ENCODE peak calls at places on chromosomes 13 and 19, in four cellular contexts. M is ovary, T is uterus, L is body of pancreas. A is an unnamed sample.

GRCh38 chr13:89688908-89689307 is 1658.6 kb upstream of the MIR17HG start:
- DNase-seq in M (no peak), L (no peak), T (no peak), A (no peak)

GRCh38 chr13:75139291-75139690 is 342.7 kb downstream of the TBC1D4 start:
- DNase-seq in T (no peak), L (no peak), M (no peak), A (no peak)

GRCh38 chr13:43596924-43597598 is 189.7 kb downstream of the ENOX1 start:
- DNase-seq in T (no peak), M (no peak), L (no peak), A (no peak)

GRCh38 chr13:45310341-45311138 is 30.4 kb downstream of the TPT1 start:
- DNase-seq in T (no peak), M (no peak), L (no peak), A (no peak)

GRCh38 chr13:109704771-109705628 is 81.4 kb downstream of the IRS2 start:
- DNase-seq in L (peak; percentile 64), T (peak; percentile 26), M (no peak), A (no peak)

GRCh38 chr13:95707442-95708389 is 30.8 kb downstream of the DNAJC3 start:
- DNase-seq in L (peak; percentile 13), M (no peak), T (no peak), A (no peak)

GRCh38 chr19:58059003-58059671 is at the start of gene ZNF135:
- DNase-seq in T (peak; percentile 89), M (peak; percentile 94), L (peak; percentile 86), A (no peak)

GRCh38 chr19:10449037-10449436 is 28.7 kb downstream of the PDE4A start:
- DNase-seq in L (no peak), M (no peak), T (no peak), A (no peak)

GRCh38 chr13:79999601-80000000 is 341.3 kb downstream of the SPRY2 start:
- DNase-seq in T (no peak), M (no peak), L (no peak), A (no peak)

GRCh38 chr13:35630551-35631275 is 154.2 kb upstream of the MAB21L1 start:
- DNase-seq in M (no peak), L (peak; percentile 11), T (no peak), A (peak; percentile 33)

GRCh38 chr19:35144600-35145436 is 1.8 kb downstream of the FXYD7 start:
- DNase-seq in M (peak; percentile 34), T (no peak), L (peak; percentile 51), A (peak; percentile 52)

DNA sequence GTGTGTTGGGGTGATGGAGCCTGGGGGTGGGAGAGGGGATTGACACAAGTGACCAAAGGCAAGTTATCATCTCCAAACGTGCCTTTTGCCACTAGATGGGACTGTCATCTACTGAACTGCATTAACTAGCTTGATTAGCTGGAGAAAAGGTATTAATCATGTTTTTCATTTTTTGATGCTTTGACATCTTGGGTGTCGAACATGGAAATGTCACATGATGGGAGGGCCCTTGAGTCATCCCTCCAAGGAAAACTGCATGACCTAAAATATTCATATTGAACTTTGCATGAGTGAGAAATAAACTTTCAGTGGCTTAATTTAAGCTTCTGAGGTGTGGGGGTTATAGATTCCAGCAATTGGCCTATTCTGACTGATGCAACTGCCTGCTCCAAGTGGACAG is 73.3 kb downstream of the ALOX5AP start:
- DNase-seq in M (no peak), L (no peak), T (no peak), A (no peak)
- TF ChIP-seq POLR2A in M (no peak), L (no peak), T (no peak), A (no peak)

GRCh38 chr19:40393894-40394815 is 4.2 kb upstream of the HIPK4 start:
- DNase-seq in L (no peak), T (no peak), M (no peak), A (no peak)
- TF ChIP-seq POLR2A in L (no peak), T (no peak), M (no peak), A (no peak)

GRCh38 chr19:16447015-16447384 is 24.8 kb downstream of the EPS15L1 start:
- DNase-seq in T (peak; percentile 76), M (peak; percentile 69), L (peak; percentile 72), A (peak; percentile 94)
- TF ChIP-seq POLR2A in T (no peak), M (no peak), L (no peak), A (peak; percentile 63)

DNA sequence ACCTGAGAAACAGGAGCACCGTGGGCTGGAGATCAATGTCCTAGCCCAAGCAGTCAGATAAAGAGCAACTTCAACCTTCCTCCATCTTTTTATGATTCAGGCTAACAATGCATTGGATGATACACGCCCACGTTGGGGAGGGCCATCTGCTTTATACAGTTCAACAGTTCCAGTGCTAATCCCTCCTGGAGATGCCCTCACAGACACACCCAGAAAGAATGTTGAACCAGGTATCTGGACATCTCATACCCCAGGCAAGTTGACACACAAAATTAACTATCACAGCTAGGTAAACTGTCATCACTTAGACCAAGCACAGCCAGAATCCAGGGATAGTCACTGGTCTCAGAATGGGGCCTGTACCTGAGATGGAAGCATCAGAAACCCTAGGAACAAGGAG is 20.6 kb upstream of the SERPINE3 start:
- DNase-seq in T (no peak), M (no peak), L (no peak), A (no peak)
- TF ChIP-seq POLR2A in T (no peak), M (no peak), L (no peak), A (no peak)

GRCh38 chr19:8361921-8362793 is 1.8 kb upstream of the ANGPTL4 start:
- DNase-seq in M (peak; percentile 76), T (peak; percentile 88), L (peak; percentile 99), A (peak; percentile 73)
- TF ChIP-seq POLR2A in M (no peak), T (peak; percentile 27), L (no peak), A (peak; percentile 33)

DNA sequence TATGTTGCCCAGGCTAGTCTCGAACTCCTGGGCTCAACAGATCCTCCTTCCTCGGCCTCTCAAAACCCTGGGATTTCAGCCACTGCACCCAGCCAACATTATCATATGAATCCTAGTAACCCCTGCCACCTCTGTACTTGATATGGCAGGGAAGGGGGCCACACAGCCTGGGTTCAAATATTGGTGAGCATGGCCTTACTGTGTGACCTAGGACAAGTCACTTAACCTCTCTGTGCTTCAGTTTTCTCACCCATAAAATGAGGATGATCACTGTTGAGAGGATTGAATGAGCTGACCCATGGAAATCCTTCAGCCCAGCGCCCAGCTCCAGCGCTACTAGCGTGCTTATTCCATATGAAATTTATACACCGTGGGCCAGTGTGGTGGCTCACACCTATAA is 3.6 kb upstream of the COMP start:
- DNase-seq in L (no peak), T (no peak), M (no peak), A (no peak)
- TF ChIP-seq POLR2A in L (no peak), T (no peak), M (no peak), A (no peak)

GRCh38 chr19:1605236-1606137 is at the start of gene UQCR11:
- DNase-seq in L (peak; percentile 97), T (peak; percentile 96), M (peak; percentile 94), A (peak; percentile 97)
- TF ChIP-seq POLR2A in L (no peak), T (peak; percentile 52), M (peak; percentile 12), A (peak; percentile 54)

DNA sequence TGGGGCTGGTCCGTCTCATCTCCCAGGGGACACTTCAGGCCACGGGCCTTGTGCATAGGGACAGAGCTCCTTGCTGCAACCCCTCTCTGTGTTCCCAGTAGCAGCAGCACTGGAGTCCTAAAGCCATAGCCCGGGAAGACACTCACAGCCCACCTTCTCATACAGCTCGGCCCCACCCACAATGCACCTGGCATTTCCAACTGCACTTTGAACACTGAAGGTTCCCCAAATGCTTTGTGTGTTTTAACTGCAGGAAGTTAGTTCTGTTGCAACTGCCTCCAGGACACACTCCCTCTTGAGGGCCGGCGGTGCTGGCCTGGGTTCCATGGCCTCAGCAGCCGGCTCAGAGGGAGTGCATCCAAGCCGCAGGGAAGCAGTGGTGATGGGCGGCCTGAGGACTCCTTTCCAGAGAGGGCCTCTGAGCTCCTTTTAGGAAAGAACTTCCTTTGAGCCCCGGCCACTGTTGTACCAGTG is 22.7 kb upstream of the TMEM255B start:
- DNase-seq in M (no peak), T (no peak), L (no peak), A (no peak)
- TF ChIP-seq POLR2A in M (no peak), T (no peak), L (no peak), A (no peak)

GRCh38 chr19:986083-986482 is 1.9 kb downstream of the WDR18 start:
- DNase-seq in T (no peak), L (no peak), M (no peak), A (no peak)

GRCh38 chr19:982567-983170 is 1.5 kb upstream of the WDR18 start:
- DNase-seq in T (peak; percentile 46), M (peak; percentile 86), L (peak; percentile 65), A (peak; percentile 81)

GRCh38 chr19:988081-988480 is 3.9 kb downstream of the WDR18 start:
- DNase-seq in T (no peak), L (no peak), M (no peak), A (no peak)

GRCh38 chr19:980133-980998 is 3.8 kb upstream of the WDR18 start:
- DNase-seq in M (no peak), L (peak; percentile 37), T (no peak), A (no peak)

DNA sequence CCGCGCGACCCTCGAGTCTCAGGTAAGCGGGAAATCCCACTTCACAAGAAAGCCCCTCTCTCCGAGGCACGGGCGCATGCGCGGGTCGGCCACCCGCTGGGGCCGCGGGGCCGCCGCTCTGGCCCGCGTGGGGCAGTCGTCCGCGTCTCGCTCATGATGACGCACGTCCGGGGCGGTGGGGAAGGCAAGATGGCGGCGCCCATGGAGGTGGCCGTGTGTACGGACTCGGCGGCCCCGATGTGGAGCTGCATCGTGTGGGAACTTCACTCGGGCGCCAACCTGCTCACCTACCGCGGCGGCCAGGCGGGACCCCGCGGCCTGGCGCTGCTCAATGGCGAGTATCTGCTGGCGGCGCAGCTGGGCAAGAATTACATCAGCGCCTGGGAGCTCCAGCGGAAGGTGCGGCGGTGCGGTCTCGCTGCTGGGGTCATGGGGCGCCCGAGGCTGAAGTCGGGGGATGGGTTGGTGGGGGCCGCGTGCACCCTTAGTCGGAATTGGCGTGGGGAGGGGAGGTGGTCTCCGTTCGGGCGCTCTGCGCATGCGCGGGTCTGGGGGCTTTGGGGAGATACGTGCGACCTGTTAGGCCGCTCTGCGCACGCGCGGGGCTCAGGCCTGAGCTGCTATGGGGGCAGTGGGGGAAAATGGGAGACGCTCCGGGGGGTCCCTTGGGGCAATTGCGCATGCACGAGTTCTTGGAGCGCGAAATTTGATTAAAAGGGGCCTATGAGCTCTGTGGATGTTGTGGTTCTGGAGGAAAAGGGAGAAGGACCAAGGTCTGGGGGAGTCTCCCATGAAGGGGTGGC is at the start of gene WDR18:
- DNase-seq in M (peak; percentile 94), L (peak; percentile 93), T (peak; percentile 93), A (peak; percentile 96)
- TF ChIP-seq POLR2A in M (peak; percentile 57), L (peak; percentile 65), T (peak; percentile 75), A (peak; percentile 74)